ENCODE peak calls at places on chromosomes 13 and 19, in ten cellular contexts. E, Y, J, L, I, C, R, P, V and X are unnamed samples.

GRCh38 chr13:25046985-25047660 is 48.8 kb upstream of the PABPC3 start:
- DNase-seq in E (no peak), C (peak), P (no peak), I (peak), V (no peak), R (no peak), J (peak), Y (no peak), L (peak), X (peak)

GRCh38 chr13:45372189-45373115 is 31.5 kb upstream of the TPT1 start:
- DNase-seq in E (no peak), C (no peak), J (no peak), I (no peak), Y (no peak), R (no peak), L (no peak), P (no peak), V (no peak), X (no peak)

GRCh38 chr13:40146586-40147240 is 491.3 kb downstream of the COG6 start:
- DNase-seq in R (no peak), Y (peak), P (no peak), V (no peak), C (no peak), I (peak), J (no peak), L (no peak), E (no peak), X (no peak)

GRCh38 chr19:15124572-15125231 is 17.5 kb downstream of the SYDE1 start:
- DNase-seq in Y (no peak), V (no peak), L (no peak), E (no peak), R (no peak), I (no peak), C (no peak), P (no peak), J (no peak), X (peak)

GRCh38 chr19:40533508-40533907 is 43.2 kb upstream of the SHKBP1 start:
- DNase-seq in J (no peak), P (no peak), V (no peak), L (no peak), Y (no peak), R (no peak), C (no peak), I (no peak), E (no peak), X (no peak)

GRCh38 chr19:49441210-49441959 is at the start of gene SLC17A7:
- DNase-seq in R (no peak), L (peak), I (no peak), Y (peak), C (no peak), J (no peak), E (peak), V (no peak), P (peak), X (peak)

GRCh38 chr19:53136432-53136831 is 3.7 kb upstream of the ZNF415 start:
- DNase-seq in J (no peak), E (no peak), L (no peak), V (no peak), C (no peak), P (no peak), I (no peak), R (no peak), Y (no peak), X (no peak)

GRCh38 chr13:36096411-36097184 is 34.6 kb downstream of the DCLK1 start:
- DNase-seq in E (no peak), I (no peak), C (no peak), P (no peak), R (no peak), V (no peak), J (no peak), L (no peak), Y (no peak), X (peak)

GRCh38 chr13:40187836-40188591 is 478.4 kb downstream of the FOXO1 start:
- DNase-seq in V (no peak), C (peak), R (no peak), E (no peak), I (no peak), Y (peak), P (no peak), L (peak), J (no peak), X (peak)

GRCh38 chr13:98187155-98187726 is 10.2 kb upstream of the RNF113B start:
- DNase-seq in R (no peak), P (no peak), E (no peak), V (no peak), I (no peak), J (no peak), L (no peak), C (no peak), Y (no peak), X (no peak)

GRCh38 chr13:102718746-102719145 is 23.9 kb upstream of the METTL21C start:
- DNase-seq in L (no peak), E (no peak), I (peak), J (no peak), P (no peak), Y (no peak), R (no peak), C (peak), V (no peak), X (peak)

GRCh38 chr13:80305737-80306136 is 35.2 kb downstream of the SPRY2 start:
- DNase-seq in I (no peak), L (peak), J (no peak), R (no peak), P (no peak), E (no peak), Y (no peak), C (no peak), V (no peak), X (peak)

GRCh38 chr19:16433986-16434385 is 37.8 kb downstream of the EPS15L1 start:
- DNase-seq in E (no peak), I (no peak), P (no peak), L (no peak), C (no peak), V (no peak), Y (no peak), J (no peak), R (no peak), X (no peak)

GRCh38 chr13:114026128-114026880 is 52.4 kb upstream of the C13orf46 start:
- DNase-seq in R (no peak), E (no peak), V (no peak), C (no peak), J (no peak), P (peak), L (no peak), Y (no peak), I (no peak), X (no peak)

GRCh38 chr13:110106726-110107125 is 200.2 kb downstream of the COL4A1 start:
- DNase-seq in L (peak), V (no peak), P (peak), R (no peak), I (no peak), C (no peak), Y (no peak), J (no peak), E (no peak), X (peak)

GRCh38 chr19:8585894-8586750 is 8.9 kb upstream of the MYO1F start:
- DNase-seq in V (no peak), E (peak), R (no peak), Y (peak), P (peak), L (peak), I (no peak), C (no peak), J (no peak), X (peak)

GRCh38 chr19:56167064-56167578 is 8.7 kb upstream of the GALP start:
- DNase-seq in R (no peak), I (peak), Y (no peak), E (no peak), V (no peak), P (no peak), L (peak), C (no peak), J (no peak), X (no peak)